ENCODE peak calls at places on chromosomes 16 and 17, in eight cellular contexts. D, X, O, R, M, L, N and Y are unnamed samples.

GRCh38 chr16:85541619-85542547 is 71.2 kb upstream of the GSE1 start:
- DNase-seq in D (no peak), X (no peak), O (no peak), R (no peak), M (no peak), L (no peak), N (no peak), Y (no peak)

GRCh38 chr16:46688101-46688656 is 799 bp downstream of the VPS35 start:
- DNase-seq in D (no peak), X (no peak), O (no peak), R (no peak), M (no peak), L (no peak), N (peak; percentile 47), Y (no peak)

GRCh38 chr17:78357177-78357586 is 2.7 kb downstream of the SOCS3 start:
- DNase-seq in D (peak; percentile 80), X (no peak), O (no peak), R (no peak), M (no peak), L (no peak), N (peak; percentile 61), Y (no peak)

GRCh38 chr16:58515871-58516767 is 802 bp downstream of the SETD6 start:
- DNase-seq in D (peak; percentile 70), X (no peak), O (no peak), R (peak; percentile 53), M (no peak), L (no peak), N (no peak), Y (peak; percentile 60)

GRCh38 chr16:89855301-89855945 is 18.0 kb upstream of the TCF25 start:
- DNase-seq in D (no peak), X (no peak), O (no peak), R (no peak), M (no peak), L (no peak), N (no peak), Y (no peak)

GRCh38 chr17:78325076-78325712 is 34.7 kb downstream of the SOCS3 start:
- DNase-seq in D (no peak), X (no peak), O (no peak), R (no peak), M (no peak), L (no peak), N (peak; percentile 86), Y (no peak)

GRCh38 chr17:4583796-4584124 is 569 bp upstream of the SMTNL2 start:
- DNase-seq in D (no peak), X (no peak), O (no peak), R (peak; percentile 86), M (no peak), L (peak; percentile 31), N (no peak), Y (peak; percentile 27)

GRCh38 chr16:77331802-77332586 is 102.8 kb downstream of the ADAMTS18 start:
- DNase-seq in D (no peak), X (no peak), O (no peak), R (no peak), M (no peak), L (no peak), N (peak; percentile 9), Y (no peak)

GRCh38 chr16:57385083-57385482 is 12.8 kb downstream of the CX3CL1 start:
- DNase-seq in D (no peak), X (no peak), O (no peak), R (no peak), M (no peak), L (no peak), N (no peak), Y (no peak)

GRCh38 chr17:957856-958421 is 21.6 kb downstream of the NXN start:
- DNase-seq in D (no peak), X (no peak), O (no peak), R (no peak), M (no peak), L (no peak), N (no peak), Y (no peak)

GRCh38 chr16:15604460-15605390 is 38.2 kb downstream of the MARF1 start:
- DNase-seq in D (no peak), X (no peak), O (no peak), R (no peak), M (no peak), L (no peak), N (no peak), Y (no peak)

GRCh38 chr17:79832211-79833109 is 6.8 kb downstream of the CBX4 start:
- DNase-seq in D (peak; percentile 87), X (no peak), O (peak; percentile 56), R (peak; percentile 82), M (no peak), L (no peak), N (no peak), Y (peak; percentile 33)

GRCh38 chr16:27677300-27677699 is 127.4 kb downstream of the KATNIP start:
- DNase-seq in D (no peak), X (no peak), O (no peak), R (no peak), M (no peak), L (no peak), N (peak; percentile 48), Y (no peak)

GRCh38 chr16:81071816-81072215 is 5.2 kb downstream of the C16orf46 start:
- DNase-seq in D (no peak), X (no peak), O (no peak), R (no peak), M (peak; percentile 60), L (peak; percentile 28), N (peak; percentile 60), Y (no peak)

GRCh38 chr17:44204453-44204882 is 4.8 kb upstream of the ATXN7L3 start:
- DNase-seq in D (no peak), X (no peak), O (no peak), R (no peak), M (no peak), L (no peak), N (peak; percentile 63), Y (no peak)
- TF ChIP-seq CTCF in D (no peak), X (no peak), O (no peak), R (no peak), M (no peak), L (no peak), N (no peak), Y (no peak)

GRCh38 chr17:75289122-75289831 is at the start of gene SLC25A19:
- DNase-seq in D (peak; percentile 97), X (peak; percentile 94), O (peak; percentile 95), R (peak; percentile 98), M (peak; percentile 96), L (peak; percentile 99), N (peak; percentile 99), Y (peak; percentile 99)
- TF ChIP-seq CTCF in D (no peak), X (peak; percentile 16), O (no peak), R (no peak), M (no peak), L (peak; percentile 24), N (no peak), Y (no peak)

DNA sequence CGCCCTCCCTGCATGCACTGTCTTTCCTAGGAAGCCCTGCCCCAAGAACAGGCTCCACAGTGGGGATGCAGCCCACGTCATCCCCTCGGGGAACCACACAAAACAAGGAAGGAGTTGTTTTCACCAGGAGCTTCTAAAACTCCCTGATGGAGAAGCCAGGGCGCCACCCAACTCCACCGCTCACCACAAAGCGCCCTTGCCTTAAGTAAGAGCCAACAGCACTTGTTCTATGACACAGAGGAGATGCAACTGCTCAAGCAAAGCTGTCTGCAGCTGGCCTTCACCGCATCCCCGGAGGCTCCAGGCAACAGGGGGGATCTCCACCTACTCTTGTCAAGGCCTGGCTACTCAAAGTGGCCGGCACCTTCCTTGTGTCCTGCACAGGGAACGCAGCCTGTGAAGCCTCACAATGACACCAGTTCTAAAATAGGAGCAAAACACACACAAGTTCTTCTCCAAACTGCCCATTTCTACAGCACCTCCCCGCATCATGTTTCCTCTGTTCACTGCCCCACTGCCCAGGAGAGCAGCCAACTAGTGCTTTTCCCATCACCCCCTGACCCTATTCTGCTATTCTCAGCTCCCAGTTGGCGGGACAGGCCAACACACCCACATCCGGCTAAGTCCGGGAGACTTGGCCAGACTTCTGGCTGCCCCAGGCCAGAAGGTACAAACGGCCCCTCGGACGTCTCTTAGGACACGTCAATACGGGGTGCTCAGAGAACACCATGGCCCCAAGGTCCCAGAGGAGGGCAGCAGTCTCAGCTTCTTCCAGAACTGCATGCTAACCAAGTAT is 24.2 kb downstream of the MPG start:
- DNase-seq in D (no peak), X (peak; percentile 65), O (no peak), R (no peak), M (no peak), L (no peak), N (peak; percentile 77), Y (no peak)
- TF ChIP-seq CTCF in D (no peak), X (no peak), O (no peak), R (no peak), M (no peak), L (no peak), N (no peak), Y (no peak)

GRCh38 chr16:30010817-30011504 is at the start of gene DOC2A:
- DNase-seq in D (no peak), X (no peak), O (peak; percentile 65), R (peak; percentile 58), M (no peak), L (no peak), N (no peak), Y (peak; percentile 48)
- TF ChIP-seq CTCF in D (no peak), X (no peak), O (no peak), R (no peak), M (no peak), L (no peak), N (no peak), Y (no peak)

DNA sequence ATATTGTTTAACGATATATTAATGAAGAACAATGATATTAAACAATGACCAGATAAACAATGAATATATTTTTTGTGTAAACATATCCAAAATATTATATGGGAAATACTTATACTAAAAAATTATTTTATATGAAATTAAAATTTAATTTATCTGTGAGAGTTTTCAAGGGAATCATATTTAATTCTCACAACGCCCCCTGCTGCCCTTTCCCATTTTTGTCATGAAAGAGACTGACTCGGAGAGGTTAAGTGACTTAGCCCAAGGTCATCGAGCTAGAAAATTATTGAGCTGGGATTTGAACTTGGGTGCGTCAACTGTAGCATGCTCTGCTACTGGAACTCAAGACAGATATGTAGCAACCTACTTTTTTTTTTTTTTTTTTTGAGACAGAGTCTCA is 7.2 kb upstream of the MYCBPAP start:
- DNase-seq in D (no peak), X (no peak), O (no peak), R (no peak), M (no peak), L (peak; percentile 50), N (peak; percentile 61), Y (peak; percentile 65)
- TF ChIP-seq CTCF in D (peak; percentile 64), X (no peak), O (peak; percentile 22), R (peak; percentile 39), M (peak; percentile 79), L (peak; percentile 54), N (peak; percentile 36), Y (peak; percentile 48)

DNA sequence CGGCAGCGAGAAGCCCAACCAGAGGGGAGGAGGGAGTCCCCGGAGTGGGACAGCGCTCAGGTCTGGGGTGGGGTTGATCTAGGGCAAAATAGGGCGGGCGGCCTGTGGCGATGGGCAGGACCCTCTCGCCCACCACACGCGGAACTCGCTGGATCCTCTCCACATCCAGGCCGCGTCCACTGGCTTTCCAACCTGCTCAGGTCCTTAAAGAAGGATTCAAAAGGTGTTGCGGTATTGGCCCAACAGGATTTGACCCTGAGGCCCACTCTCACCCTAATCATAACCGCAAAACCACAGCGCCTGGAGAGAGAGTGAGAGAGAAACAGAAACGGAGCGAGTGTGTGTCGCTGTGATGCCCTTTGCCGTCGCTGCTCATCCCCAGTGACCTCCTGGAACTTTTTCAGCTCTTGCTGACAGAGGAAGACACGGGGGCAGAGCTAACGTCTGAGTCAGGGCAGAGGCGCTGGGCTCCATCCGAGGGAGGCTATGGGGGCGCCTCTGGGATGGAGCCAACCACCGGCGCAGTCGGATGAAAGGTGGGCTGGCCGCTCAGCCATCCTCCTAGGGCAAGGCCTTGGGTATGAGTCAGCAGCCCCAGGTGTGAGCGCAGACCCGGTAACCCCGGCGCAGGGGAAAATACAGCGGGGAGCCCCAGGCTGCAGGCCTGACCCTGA is 16.7 kb upstream of the OR1F1 start:
- DNase-seq in D (peak; percentile 52), X (no peak), O (no peak), R (no peak), M (no peak), L (no peak), N (no peak), Y (peak; percentile 93)
- TF ChIP-seq CTCF in D (no peak), X (no peak), O (no peak), R (no peak), M (no peak), L (no peak), N (no peak), Y (no peak)